ENCODE peak calls at places on chromosome 5, in nine cellular contexts. R, Q, T, Y, F, X, C, Z and E are unnamed samples.
A peak's percentile ranks its signal among the peaks of the same experiment; 100 is the strongest.

GRCh38 chr5:32552936-32553335 is 32.4 kb upstream of the SUB1 start:
- DNase-seq in F (no peak), Z (no peak), R (no peak), Y (no peak), X (no peak), C (no peak), Q (no peak), T (no peak), E (no peak)

GRCh38 chr5:56984445-56984844 is 32.5 kb upstream of the MIER3 start:
- DNase-seq in Z (no peak), F (no peak), C (no peak), Y (no peak), R (no peak), Q (no peak), T (no peak), X (no peak), E (no peak)

GRCh38 chr5:39164529-39165402 is 54.6 kb downstream of the FYB1 start:
- DNase-seq in R (no peak), F (no peak), Z (no peak), X (no peak), T (peak; percentile 19), Y (no peak), C (no peak), Q (no peak), E (no peak)

GRCh38 chr5:151106073-151106472 is 25.2 kb upstream of the TNIP1 start:
- DNase-seq in Z (peak; percentile 41), X (no peak), R (no peak), C (no peak), Y (no peak), T (no peak), F (no peak), Q (no peak), E (no peak)

GRCh38 chr5:150469718-150470470 is 20.4 kb upstream of the RPS14 start:
- DNase-seq in R (no peak), X (no peak), Z (no peak), Y (no peak), F (no peak), C (no peak), Q (no peak), T (peak; percentile 98), E (no peak)

GRCh38 chr5:61822584-61822983 is 483.4 kb upstream of the KIF2A start:
- DNase-seq in Y (no peak), C (no peak), Q (no peak), F (no peak), T (no peak), Z (no peak), X (no peak), R (no peak), E (no peak)

GRCh38 chr5:142012792-142013388 is at the start of gene GNPDA1:
- DNase-seq in R (peak; percentile 70), Z (peak; percentile 96), C (peak; percentile 93), Y (peak; percentile 86), F (peak; percentile 85), T (peak; percentile 72), Q (peak; percentile 49), X (peak; percentile 75), E (peak; percentile 87)

GRCh38 chr5:177592010-177592834 is at the start of gene TMED9:
- DNase-seq in F (peak; percentile 85), R (peak; percentile 86), C (peak; percentile 88), Q (peak; percentile 68), T (peak; percentile 82), Y (peak; percentile 82), Z (peak; percentile 98), X (peak; percentile 64), E (peak; percentile 92)

GRCh38 chr5:143140492-143141231 is 262.8 kb downstream of the NR3C1 start:
- DNase-seq in Q (no peak), C (no peak), Y (no peak), R (no peak), X (no peak), Z (no peak), T (no peak), F (no peak), E (peak; percentile 82)

GRCh38 chr5:54610197-54610898 is 92.8 kb downstream of the SNX18 start:
- DNase-seq in Z (peak; percentile 79), Y (no peak), T (no peak), Q (no peak), F (no peak), X (no peak), R (peak; percentile 27), C (no peak), E (no peak)

GRCh38 chr5:111829701-111830100 is 72.7 kb upstream of the NREP start:
- DNase-seq in Q (no peak), Z (no peak), T (peak; percentile 77), R (no peak), C (no peak), X (no peak), F (no peak), Y (no peak), E (no peak)

GRCh38 chr5:107449369-107449768 is 221.4 kb downstream of the EFNA5 start:
- DNase-seq in R (no peak), Z (no peak), Q (no peak), C (no peak), F (no peak), T (no peak), Y (no peak), X (no peak), E (no peak)

GRCh38 chr5:170591055-170591454 is 87.2 kb downstream of the KCNIP1 start:
- DNase-seq in T (no peak), R (no peak), X (no peak), Q (no peak), C (peak; percentile 20), Y (no peak), F (no peak), Z (no peak), E (no peak)

GRCh38 chr5:19615661-19616060 is 372.3 kb downstream of the CDH18 start:
- DNase-seq in R (no peak), Q (no peak), C (no peak), T (no peak), Y (no peak), X (no peak), F (no peak), Z (no peak), E (no peak)

GRCh38 chr5:148729182-148729581 is 74.9 kb upstream of the HTR4 start:
- DNase-seq in T (no peak), R (no peak), Z (no peak), Q (no peak), Y (no peak), F (no peak), X (no peak), C (no peak), E (no peak)

GRCh38 chr5:132658383-132659302 is 670 bp downstream of the IL13 start:
- DNase-seq in T (no peak), Z (no peak), C (no peak), X (no peak), Q (no peak), F (no peak), Y (peak; percentile 13), R (no peak), E (no peak)
- TF ChIP-seq POLR2A in T (no peak), Z (no peak), C (no peak), X (no peak), Q (no peak), F (no peak), Y (no peak), R (no peak), E (no peak)

GRCh38 chr5:132260714-132261615 is 3.5 kb downstream of the PDLIM4 start:
- DNase-seq in R (no peak), X (peak; percentile 75), T (peak; percentile 96), Y (peak; percentile 50), Q (peak; percentile 72), Z (peak; percentile 46), C (peak; percentile 92), F (peak; percentile 83), E (peak; percentile 44)

GRCh38 chr5:132259061-132259851 is 1.8 kb downstream of the PDLIM4 start:
- DNase-seq in Z (peak; percentile 73), Y (peak; percentile 53), T (peak; percentile 95), F (peak; percentile 79), C (peak; percentile 96), R (no peak), Q (no peak), X (peak; percentile 52), E (no peak)

GRCh38 chr5:132261881-132262845 is 4.7 kb downstream of the PDLIM4 start:
- DNase-seq in R (no peak), F (no peak), C (no peak), Z (peak; percentile 64), T (no peak), X (peak; percentile 3), Y (peak; percentile 16), Q (no peak), E (no peak)

GRCh38 chr5:132258102-132259060 is 885 bp downstream of the PDLIM4 start:
- DNase-seq in T (peak; percentile 61), Z (peak; percentile 65), F (peak; percentile 42), R (peak; percentile 11), C (peak; percentile 85), X (peak; percentile 48), Q (no peak), Y (peak; percentile 24), E (no peak)

GRCh38 chr5:132260051-132260450 is 2.6 kb downstream of the PDLIM4 start:
- DNase-seq in R (no peak), X (no peak), T (peak; percentile 61), Q (no peak), Z (peak; percentile 43), Y (peak; percentile 19), F (no peak), C (no peak), E (peak; percentile 14)
- TF ChIP-seq POLR2A in R (no peak), X (no peak), T (peak; percentile 43), Q (no peak), Z (no peak), Y (no peak), F (no peak), C (no peak), E (no peak)

GRCh38 chr5:180810210-180811011 is 7.8 kb upstream of the MGAT1 start:
- DNase-seq in Z (peak; percentile 99), Y (peak; percentile 97), F (peak; percentile 98), C (peak; percentile 98), Q (peak; percentile 89), X (peak; percentile 95), R (peak; percentile 81), T (peak; percentile 90), E (peak; percentile 99)
- TF ChIP-seq POLR2A in Z (peak; percentile 40), Y (peak; percentile 71), F (peak; percentile 79), C (peak; percentile 71), Q (peak; percentile 46), X (peak; percentile 87), R (peak; percentile 80), T (peak; percentile 73), E (peak; percentile 74)

GRCh38 chr5:132477784-132478497 is 12.6 kb downstream of the IRF1 start:
- DNase-seq in F (peak; percentile 24), T (no peak), R (no peak), C (peak; percentile 60), X (no peak), Z (peak; percentile 82), Q (no peak), Y (no peak), E (no peak)
- TF ChIP-seq POLR2A in F (no peak), T (peak; percentile 34), R (peak; percentile 70), C (no peak), X (no peak), Z (no peak), Q (no peak), Y (no peak), E (no peak)

DNA sequence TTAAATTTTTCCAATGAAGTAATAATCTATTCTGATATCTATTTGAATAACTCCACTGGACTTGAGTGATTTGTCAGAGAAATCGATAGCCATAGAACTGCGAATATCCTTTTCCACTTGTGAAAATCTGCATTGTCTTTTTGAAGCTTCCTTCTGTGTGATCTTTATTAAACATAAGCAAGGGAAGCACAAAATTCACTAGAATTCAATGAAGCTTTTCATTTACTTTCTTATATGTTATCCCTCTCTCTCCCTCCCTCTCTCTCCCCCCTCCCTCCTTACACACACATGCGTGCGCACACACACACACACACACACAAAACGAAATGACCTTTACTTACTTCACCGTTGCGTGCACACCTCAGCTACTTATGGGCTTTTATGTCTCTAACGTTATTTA is 33.0 kb upstream of the CCNG1 start:
- DNase-seq in Y (no peak), C (no peak), F (no peak), T (no peak), X (no peak), Z (no peak), Q (no peak), R (no peak), E (no peak)
- TF ChIP-seq POLR2A in Y (no peak), C (no peak), F (no peak), T (no peak), X (no peak), Z (no peak), Q (no peak), R (no peak), E (no peak)